ENCODE peak calls at places on chromosomes 16 and 17, in seven cellular contexts. J is fibroblast of the conjunctiva; R is T47D; X is A549; T is neural crest cell; L is adipocyte; M is activated CD4-positive, alpha-beta T cell treated with anti-CD3 and anti-CD28 coated beads, Interleukin-2, amount 50 U/mL, for 4 hours. O is an unnamed sample.

GRCh38 chr16:67431077-67431804 is at the start of gene HSD11B2:
- DNase-seq in M (no peak), J (no peak), L (peak; percentile 82), X (peak; percentile 50), R (peak; percentile 77), T (peak; percentile 41), O (no peak)

GRCh38 chr16:2531696-2532493 is 687 bp upstream of the CEMP1 start:
- DNase-seq in M (peak; percentile 97), L (peak; percentile 99), T (peak; percentile 94), J (peak; percentile 95), R (peak; percentile 98), X (peak; percentile 95), O (peak; percentile 95)

GRCh38 chr16:30786936-30787612 is at the start of gene ZNF629:
- DNase-seq in L (peak; percentile 80), R (peak; percentile 85), T (peak; percentile 79), M (no peak), X (peak; percentile 77), J (no peak), O (peak; percentile 88)

GRCh38 chr16:75320435-75320834 is 69.0 kb upstream of the BCAR1 start:
- DNase-seq in T (peak; percentile 57), L (peak; percentile 37), R (no peak), X (no peak), J (no peak), M (no peak), O (no peak)

GRCh38 chr17:3472137-3472536 is 518 bp upstream of the SPATA22 start:
- DNase-seq in M (no peak), T (no peak), R (no peak), J (no peak), X (no peak), L (no peak), O (no peak)

GRCh38 chr16:78147846-78148535 is 48.5 kb downstream of the WWOX start:
- DNase-seq in L (no peak), T (no peak), R (no peak), X (no peak), J (no peak), M (no peak), O (no peak)

GRCh38 chr16:23929237-23929636 is 93.5 kb downstream of the PRKCB start:
- DNase-seq in T (no peak), J (no peak), L (no peak), X (no peak), R (no peak), M (no peak), O (no peak)

GRCh38 chr17:28488884-28489276 is 15.4 kb downstream of the SLC13A2 start:
- DNase-seq in J (no peak), L (no peak), M (no peak), X (no peak), T (no peak), R (no peak), O (no peak)

GRCh38 chr17:77191266-77191665 is 50.5 kb downstream of the SEC14L1 start:
- DNase-seq in M (no peak), J (no peak), X (no peak), R (no peak), T (no peak), L (no peak), O (no peak)